ENCODE peak calls at places on chromosomes 4 and X, in four cellular contexts. R is H1, O is IMR-90, G is mesendoderm. W is an unnamed sample.

GRCh38 chrX:39418132-39418935 is 617.1 kb downstream of the MID1IP1 start:
- DNase-seq in R (no peak), O (no peak), G (no peak), W (no peak)

GRCh38 chr4:120228086-120228485 is 161.4 kb upstream of the MAD2L1 start:
- DNase-seq in R (no peak), O (no peak), G (no peak), W (no peak)

GRCh38 chr4:81314196-81314896 is 99.3 kb upstream of the PRKG2 start:
- DNase-seq in R (no peak), O (peak), G (no peak), W (no peak)

GRCh38 chr4:743463-744211 is 38.0 kb downstream of the PCGF3 start:
- DNase-seq in R (no peak), O (peak), G (no peak), W (no peak)

GRCh38 chr4:120801171-120801758 is 121.3 kb downstream of the PRDM5 start:
- DNase-seq in R (no peak), O (peak), G (no peak), W (no peak)

GRCh38 chr4:73763877-73764276 is 23.5 kb downstream of the CXCL8 start:
- DNase-seq in R (no peak), O (no peak), G (no peak), W (no peak)

GRCh38 chr4:149493492-149493891 is 322.2 kb downstream of the IQCM start:
- DNase-seq in R (no peak), O (no peak), G (peak), W (no peak)

GRCh38 chr4:101050088-101050835 is 297.1 kb downstream of the PPP3CA start:
- DNase-seq in R (no peak), O (no peak), G (no peak), W (no peak)

GRCh38 chr4:54635329-54635728 is 22.4 kb upstream of the KIT start:
- DNase-seq in R (no peak), O (no peak), G (no peak), W (no peak)

GRCh38 chr4:127291316-127291715 is 341.4 kb upstream of the INTU start:
- DNase-seq in R (no peak), O (no peak), G (no peak), W (no peak)

GRCh38 chr4:147247577-147247976 is 233.3 kb upstream of the EDNRA start:
- DNase-seq in R (no peak), O (peak), G (peak), W (no peak)

GRCh38 chr4:183337349-183337748 is 15.1 kb upstream of the CLDN24 start:
- DNase-seq in R (no peak), O (no peak), G (no peak), W (no peak)

GRCh38 chr4:74376888-74377483 is 12.0 kb downstream of the EREG start:
- DNase-seq in R (no peak), O (peak), G (peak), W (no peak)

GRCh38 chrX:3425031-3425430 is 78.6 kb upstream of the MXRA5 start:
- DNase-seq in R (no peak), O (no peak), G (no peak), W (no peak)

GRCh38 chr4:184165291-184165690 is 52.4 kb downstream of the ENPP6 start:
- DNase-seq in R (no peak), O (peak), G (peak), W (peak)

GRCh38 chr4:114417214-114417613 is 181.4 kb upstream of the UGT8 start:
- DNase-seq in R (no peak), O (no peak), G (peak), W (no peak)

GRCh38 chr4:107366016-107366415 is 329.9 kb upstream of the DKK2 start:
- DNase-seq in R (no peak), O (no peak), G (no peak), W (no peak)

GRCh38 chr4:140837742-140838141 is 81.6 kb upstream of the TBC1D9 start:
- DNase-seq in R (no peak), O (no peak), G (no peak), W (no peak)

GRCh38 chrX:133335027-133335426 is 80.3 kb downstream of the GPC4 start:
- DNase-seq in R (no peak), O (peak), G (peak), W (no peak)

GRCh38 chr4:79651516-79651915 is 243.5 kb upstream of the GK2 start:
- DNase-seq in R (no peak), O (no peak), G (peak), W (peak)

GRCh38 chrX:115561605-115562491 is 874 bp downstream of the PLS3 start:
- DNase-seq in R (peak), O (peak), G (peak), W (peak)

GRCh38 chr4:153497091-153497531 is 31.0 kb downstream of the TMEM131L start:
- DNase-seq in R (peak), O (peak), G (peak), W (no peak)

GRCh38 chrX:40167240-40168182 is 69.8 kb upstream of the BCOR start:
- DNase-seq in R (peak), O (no peak), G (peak), W (peak)

GRCh38 chr4:64384237-64385176 is 24.7 kb downstream of the TECRL start:
- DNase-seq in R (no peak), O (no peak), G (no peak), W (no peak)

GRCh38 chr4:48575964-48576363 is 85.9 kb downstream of the ZAR1 start:
- DNase-seq in R (no peak), O (peak), G (no peak), W (no peak)

GRCh38 chr4:79250887-79251286 is 75.0 kb downstream of the NAA11 start:
- DNase-seq in R (no peak), O (no peak), G (no peak), W (no peak)

GRCh38 chrX:135528756-135529155 is 8.3 kb downstream of the INTS6L start:
- DNase-seq in R (no peak), O (no peak), G (no peak), W (no peak)

GRCh38 chr4:146389561-146389960 is 132.2 kb downstream of the SLC10A7 start:
- DNase-seq in R (no peak), O (no peak), G (peak), W (no peak)

GRCh38 chr4:24856586-24856985 is 56.3 kb downstream of the CCDC149 start:
- DNase-seq in R (no peak), O (peak), G (peak), W (no peak)

GRCh38 chrX:3175659-3176438 is 134.6 kb downstream of the ARSF start:
- DNase-seq in R (no peak), O (peak), G (no peak), W (no peak)

GRCh38 chr4:55758570-55758969 is 61.0 kb upstream of the EXOC1L start:
- DNase-seq in R (no peak), O (no peak), G (no peak), W (no peak)

GRCh38 chr4:87270144-87270543 is 49.7 kb upstream of the KLHL8 start:
- DNase-seq in R (no peak), O (peak), G (peak), W (peak)

GRCh38 chr4:26893491-26893890 is 32.9 kb downstream of the STIM2 start:
- DNase-seq in R (no peak), O (peak), G (no peak), W (no peak)
- H2BK5ac ChIP-seq in R (no peak), O (no peak), G (no peak), W (no peak)

DNA sequence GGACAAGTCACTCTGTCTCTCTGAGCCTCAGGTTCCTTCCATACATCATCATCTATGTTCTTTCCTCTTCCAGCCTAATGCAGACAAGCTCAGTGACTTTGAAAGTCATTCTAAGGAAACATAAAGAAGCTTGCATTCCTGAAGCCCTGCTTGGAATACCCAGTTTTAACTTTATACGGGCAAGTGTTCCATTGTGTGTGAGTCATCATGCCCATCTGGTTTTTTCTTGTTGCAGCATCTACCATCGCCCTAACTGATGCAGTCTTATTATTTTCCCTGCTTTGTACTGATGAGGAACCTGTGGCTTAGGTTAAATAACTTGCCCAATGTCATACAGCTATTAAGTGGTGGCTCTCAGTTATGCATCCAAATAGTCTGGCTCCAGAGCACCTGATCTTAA is 177.9 kb upstream of the RAI2 start:
- DNase-seq in R (no peak), O (no peak), G (no peak), W (no peak)
- H2BK5ac ChIP-seq in R (no peak), O (no peak), G (no peak), W (no peak)

GRCh38 chr4:85514783-85515182 is 39.8 kb downstream of the ARHGAP24 start:
- DNase-seq in R (no peak), O (no peak), G (no peak), W (no peak)
- H2BK5ac ChIP-seq in R (no peak), O (no peak), G (no peak), W (no peak)

GRCh38 chr4:40575846-40576245 is 53.8 kb downstream of the RBM47 start:
- DNase-seq in R (no peak), O (no peak), G (peak), W (no peak)
- H2BK5ac ChIP-seq in R (peak), O (no peak), G (no peak), W (no peak)

GRCh38 chr4:143359794-143360193 is 23.1 kb downstream of the GAB1 start:
- DNase-seq in R (no peak), O (no peak), G (no peak), W (no peak)
- H2BK5ac ChIP-seq in R (no peak), O (peak), G (no peak), W (no peak)

DNA sequence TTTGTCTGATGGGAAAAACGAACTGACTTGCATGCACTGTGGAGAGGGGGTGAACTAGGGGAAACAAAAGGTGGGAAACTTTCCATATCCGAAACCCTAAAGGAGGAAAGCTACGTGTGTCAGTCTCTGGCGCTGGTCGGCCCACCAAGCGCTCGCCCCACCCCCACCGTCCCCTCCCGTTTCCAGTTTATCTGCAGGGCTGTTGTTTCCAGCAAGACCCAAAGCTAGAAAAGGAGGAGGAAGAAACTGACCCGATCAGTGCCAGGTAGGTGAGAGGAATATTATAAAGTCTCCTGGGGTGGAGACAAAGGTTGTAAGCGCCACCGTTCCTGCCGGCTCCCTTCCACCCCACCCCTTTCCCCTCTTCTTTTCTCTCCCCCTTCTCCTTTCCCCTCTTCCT is 591 bp downstream of the TCEAL9 start:
- DNase-seq in R (no peak), O (no peak), G (no peak), W (no peak)
- H2BK5ac ChIP-seq in R (no peak), O (peak), G (no peak), W (no peak)

GRCh38 chr4:143374771-143375170 is 38.1 kb downstream of the GAB1 start:
- DNase-seq in R (no peak), O (no peak), G (no peak), W (no peak)
- H2BK5ac ChIP-seq in R (no peak), O (no peak), G (no peak), W (no peak)

GRCh38 chrX:48508400-48509244 is at the start of gene PORCN:
- DNase-seq in R (peak), O (peak), G (peak), W (peak)
- H2BK5ac ChIP-seq in R (no peak), O (peak), G (no peak), W (no peak)

GRCh38 chr4:20493761-20494353 is 206.4 kb upstream of the PACRGL start:
- DNase-seq in R (no peak), O (peak), G (no peak), W (no peak)
- H2BK5ac ChIP-seq in R (no peak), O (peak), G (no peak), W (no peak)

W was measured in H9.